ENCODE peak calls at places on chromosome 2, in four cellular contexts. O, E, B and T are unnamed samples.

GRCh38 chr2:262117-262516 is 1.7 kb downstream of the SH3YL1 start:
- DNase-seq in O (no peak), E (peak; percentile 74), B (no peak), T (no peak)

GRCh38 chr2:239864247-239865058 is 160.7 kb downstream of the NDUFA10 start:
- DNase-seq in O (no peak), E (no peak), B (no peak), T (no peak)

GRCh38 chr2:111642576-111643327 is 241.2 kb downstream of the ANAPC1 start:
- DNase-seq in O (no peak), E (no peak), B (peak; percentile 61), T (no peak)

GRCh38 chr2:144886847-144887246 is 366.9 kb upstream of the ZEB2 start:
- DNase-seq in O (no peak), E (no peak), B (no peak), T (no peak)

GRCh38 chr2:240395896-240396622 is 39.4 kb upstream of the GPC1 start:
- DNase-seq in O (no peak), E (no peak), B (no peak), T (no peak)

GRCh38 chr2:95391641-95392310 is 10.7 kb upstream of the FAHD2A start:
- DNase-seq in O (no peak), E (peak; percentile 53), B (no peak), T (no peak)

GRCh38 chr2:157302492-157303099 is 23.0 kb downstream of the ERMN start:
- DNase-seq in O (peak; percentile 21), E (peak; percentile 56), B (peak; percentile 68), T (peak; percentile 31)

GRCh38 chr2:189304360-189304759 is 124.8 kb upstream of the COL5A2 start:
- DNase-seq in O (no peak), E (no peak), B (no peak), T (no peak)

GRCh38 chr2:100599566-100599965 is 36.8 kb downstream of the PDCL3 start:
- DNase-seq in O (no peak), E (no peak), B (no peak), T (no peak)

GRCh38 chr2:146624429-146624828 is 1220.4 kb upstream of the ACVR2A start:
- DNase-seq in O (no peak), E (no peak), B (no peak), T (no peak)

GRCh38 chr2:98907385-98907784 is 28.6 kb downstream of the CRACDL start:
- DNase-seq in O (no peak), E (no peak), B (no peak), T (no peak)

GRCh38 chr2:10094271-10094814 is 14.1 kb upstream of the CYS1 start:
- DNase-seq in O (no peak), E (no peak), B (no peak), T (no peak)

GRCh38 chr2:199463708-199464613 is 6.2 kb upstream of the SATB2 start:
- DNase-seq in O (no peak), E (no peak), B (no peak), T (no peak)

GRCh38 chr2:128640166-128640846 is 321.6 kb upstream of the HS6ST1 start:
- DNase-seq in O (no peak), E (no peak), B (no peak), T (no peak)

GRCh38 chr2:76295762-76296161 is 585.0 kb upstream of the GCFC2 start:
- DNase-seq in O (no peak), E (no peak), B (no peak), T (no peak)

GRCh38 chr2:165361511-165361910 is 108.0 kb upstream of the CSRNP3 start:
- DNase-seq in O (no peak), E (no peak), B (no peak), T (no peak)

GRCh38 chr2:15636972-15637785 is 45.5 kb downstream of the DDX1 start:
- DNase-seq in O (no peak), E (peak; percentile 71), B (peak; percentile 77), T (peak; percentile 77)

GRCh38 chr2:60512641-60513040 is 40.8 kb downstream of the BCL11A start:
- DNase-seq in O (no peak), E (no peak), B (no peak), T (no peak)

GRCh38 chr2:128995086-128995485 is 676.4 kb upstream of the HS6ST1 start:
- DNase-seq in O (no peak), E (no peak), B (no peak), T (no peak)

GRCh38 chr2:460861-461260 is 173.0 kb upstream of the ALKAL2 start:
- DNase-seq in O (no peak), E (no peak), B (no peak), T (no peak)

GRCh38 chr2:100245681-100246080 is 76.6 kb downstream of the LONRF2 start:
- DNase-seq in O (no peak), E (no peak), B (no peak), T (no peak)

GRCh38 chr2:38750011-38750792 is 959 bp downstream of the SRSF7 start:
- DNase-seq in O (no peak), E (no peak), B (peak; percentile 76), T (no peak)

GRCh38 chr2:74554821-74555531 is 456 bp downstream of the DOK1 start:
- DNase-seq in O (no peak), E (no peak), B (peak; percentile 70), T (no peak)

GRCh38 chr2:234175649-234176048 is 125.1 kb downstream of the SPP2 start:
- DNase-seq in O (no peak), E (no peak), B (no peak), T (no peak)

GRCh38 chr2:172098650-172099471 is 3.8 kb downstream of the DLX2 start:
- DNase-seq in O (no peak), E (peak; percentile 84), B (peak; percentile 95), T (peak; percentile 57)

GRCh38 chr2:25339121-25339738 is 2.5 kb downstream of the DNMT3A start:
- DNase-seq in O (no peak), E (no peak), B (no peak), T (no peak)
- TF ChIP-seq POLR2AphosphoS2 in O (no peak), E (no peak), B (no peak), T (no peak)

DNA sequence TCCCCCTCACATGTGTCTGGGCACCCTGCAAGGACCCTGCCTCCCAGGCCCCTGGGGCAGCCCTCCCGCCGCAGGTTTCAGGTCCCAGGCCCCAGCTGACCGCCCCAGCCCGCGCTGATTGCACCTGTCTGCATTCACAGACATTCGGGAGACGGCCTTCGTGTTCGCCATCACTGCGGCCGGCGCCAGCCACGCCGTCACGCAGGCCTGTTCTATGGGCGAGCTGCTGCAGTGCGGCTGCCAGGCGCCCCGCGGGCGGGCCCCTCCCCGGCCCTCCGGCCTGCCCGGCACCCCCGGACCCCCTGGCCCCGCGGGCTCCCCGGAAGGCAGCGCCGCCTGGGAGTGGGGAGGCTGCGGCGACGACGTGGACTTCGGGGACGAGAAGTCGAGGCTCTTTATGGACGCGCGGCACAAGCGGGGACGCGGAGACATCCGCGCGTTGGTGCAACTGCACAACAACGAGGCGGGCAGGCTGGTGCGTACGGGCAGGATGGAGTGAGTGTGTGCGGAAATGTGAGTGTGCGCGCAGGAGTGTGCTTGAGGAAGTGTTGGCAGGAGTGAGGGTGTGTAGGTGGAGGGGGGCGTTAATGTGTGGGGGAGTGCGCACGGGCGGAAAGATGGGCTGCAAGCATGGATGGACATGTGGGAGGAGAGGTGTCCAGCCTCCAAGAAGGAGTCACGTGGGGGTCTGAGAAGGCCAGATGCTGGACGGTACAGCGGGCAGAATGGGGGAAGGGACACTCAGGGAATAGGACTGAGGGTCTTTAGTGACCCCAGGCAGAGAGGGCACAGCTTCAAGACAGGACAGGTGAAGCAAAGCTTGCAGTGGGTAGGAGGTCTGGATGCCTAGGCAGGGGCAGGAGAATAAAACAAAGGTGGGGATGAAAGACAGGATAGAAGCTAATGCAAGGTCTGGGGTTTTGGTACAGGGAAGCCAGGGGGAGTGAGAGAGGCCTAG is 9.0 kb upstream of the WNT10A start:
- DNase-seq in O (no peak), E (no peak), B (no peak), T (no peak)
- TF ChIP-seq POLR2AphosphoS2 in O (no peak), E (no peak), B (no peak), T (no peak)

GRCh38 chr2:69518836-69519235 is 81.6 kb upstream of the NFU1 start:
- DNase-seq in O (no peak), E (no peak), B (peak; percentile 56), T (no peak)

GRCh38 chr2:69521747-69522146 is 84.5 kb upstream of the NFU1 start:
- DNase-seq in O (no peak), E (no peak), B (no peak), T (no peak)

GRCh38 chr2:69514406-69514805 is 77.2 kb upstream of the NFU1 start:
- DNase-seq in O (no peak), E (no peak), B (no peak), T (no peak)

GRCh38 chr2:69514836-69515235 is 77.6 kb upstream of the NFU1 start:
- DNase-seq in O (no peak), E (no peak), B (no peak), T (no peak)

DNA sequence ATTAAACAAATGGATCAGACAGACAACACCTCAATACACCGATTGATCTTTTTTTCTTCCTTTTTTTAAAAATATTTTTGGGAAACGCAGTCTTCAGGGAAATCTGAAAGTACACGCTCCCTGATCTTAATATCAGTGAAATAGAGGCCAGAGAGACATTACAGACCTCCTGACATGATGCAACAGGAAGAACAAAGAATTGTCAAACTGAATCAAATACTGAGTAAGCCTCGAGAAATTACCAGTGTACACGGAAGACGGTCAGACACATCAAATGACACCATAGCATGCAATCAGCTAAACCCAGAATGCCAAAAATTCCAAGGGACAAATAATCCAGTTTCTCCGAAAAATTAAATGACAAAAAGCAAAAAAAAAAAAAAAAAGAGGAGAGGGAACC is 80.2 kb upstream of the NFU1 start:
- DNase-seq in O (no peak), E (no peak), B (no peak), T (no peak)
- TF ChIP-seq POLR2AphosphoS2 in O (no peak), E (no peak), B (no peak), T (no peak)

GRCh38 chr2:24621779-24622538 is 130.9 kb downstream of the NCOA1 start:
- DNase-seq in O (no peak), E (no peak), B (no peak), T (no peak)

GRCh38 chr2:24620936-24621335 is 129.9 kb downstream of the NCOA1 start:
- DNase-seq in O (no peak), E (no peak), B (no peak), T (no peak)

GRCh38 chr2:24616606-24617005 is 125.6 kb downstream of the NCOA1 start:
- DNase-seq in O (no peak), E (no peak), B (no peak), T (no peak)

GRCh38 chr2:24613154-24613814 is 122.2 kb downstream of the NCOA1 start:
- DNase-seq in O (peak; percentile 32), E (peak; percentile 54), B (peak; percentile 50), T (no peak)

DNA sequence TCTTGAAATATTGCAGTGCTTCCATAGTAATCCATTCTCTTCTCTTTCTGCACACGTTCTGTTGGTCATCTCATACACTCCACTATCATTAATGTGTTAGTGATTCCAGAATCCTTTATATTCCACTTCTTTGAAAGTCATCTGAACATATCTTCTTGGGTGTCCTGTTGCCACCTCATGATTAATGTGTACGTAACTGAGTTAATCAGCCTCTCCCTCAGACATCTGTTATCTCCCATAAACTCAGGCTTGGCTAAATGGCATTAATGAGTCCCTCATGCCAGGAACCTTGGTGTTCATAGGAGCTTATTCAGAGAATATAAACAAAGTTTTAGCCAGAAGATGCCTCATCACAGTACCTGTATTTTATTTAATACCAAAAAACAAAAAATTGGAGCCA is 126.4 kb downstream of the NCOA1 start:
- DNase-seq in O (no peak), E (no peak), B (no peak), T (no peak)
- TF ChIP-seq POLR2AphosphoS2 in O (no peak), E (no peak), B (no peak), T (no peak)

DNA sequence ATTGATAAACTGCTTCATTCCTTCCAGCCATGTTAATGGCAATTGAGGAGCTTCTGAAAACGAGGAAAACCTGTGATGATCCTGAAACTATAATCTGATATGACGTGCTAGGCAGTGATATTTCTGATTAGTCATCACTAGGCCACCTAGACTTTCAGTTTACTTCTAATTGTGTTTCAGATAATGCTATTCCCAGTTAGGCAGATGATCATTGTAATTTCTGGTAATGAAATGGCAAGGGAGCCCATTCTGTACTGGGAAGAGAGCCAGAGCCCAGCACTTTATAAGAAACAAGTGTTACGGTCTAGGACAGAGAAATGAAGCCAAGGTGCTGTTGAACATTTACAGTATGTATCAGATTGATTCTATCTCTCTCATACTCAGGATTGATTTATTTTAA is 106.2 kb downstream of the CPO start:
- DNase-seq in O (no peak), E (no peak), B (no peak), T (no peak)
- TF ChIP-seq POLR2AphosphoS2 in O (no peak), E (no peak), B (no peak), T (no peak)